ENCODE peak calls at places on chromosomes 16 and 17, in seven cellular contexts. V is HTR-8/SVneo, U is left ventricle myocardium inferior, T is sciatic nerve, E is NT2/D1, H is neuronal stem cell, A is NCI-H1092 treated with DMSO at 0.1 percent for 48 hours. N is an unnamed sample.

GRCh38 chr17:6636616-6637457 is 3.7 kb downstream of the KIAA0753 start:
- DNase-seq in V (no peak), U (no peak), T (no peak), E (no peak), H (no peak), A (no peak), N (no peak)

GRCh38 chr17:75325827-75326586 is 36.8 kb upstream of the SLC25A19 start:
- DNase-seq in V (peak; percentile 74), U (no peak), T (no peak), E (no peak), H (no peak), A (no peak), N (no peak)

GRCh38 chr17:35390663-35391062 is 17.2 kb upstream of the SLFN11 start:
- DNase-seq in V (no peak), U (no peak), T (no peak), E (no peak), H (no peak), A (no peak), N (no peak)

GRCh38 chr17:49862781-49863331 is 15.0 kb upstream of the TAC4 start:
- DNase-seq in V (no peak), U (no peak), T (no peak), E (no peak), H (no peak), A (no peak), N (no peak)

GRCh38 chr16:74608944-74609343 is 2.0 kb upstream of the GLG1 start:
- DNase-seq in V (no peak), U (no peak), T (peak; percentile 33), E (no peak), H (no peak), A (no peak), N (no peak)

GRCh38 chr16:9090101-9090959 is 1.1 kb upstream of the HAPSTR1 start:
- DNase-seq in V (no peak), U (peak; percentile 39), T (peak; percentile 75), E (peak; percentile 62), H (peak; percentile 48), A (no peak), N (no peak)

GRCh38 chr16:84818989-84819643 is 669 bp upstream of the CRISPLD2 start:
- DNase-seq in V (no peak), U (no peak), T (no peak), E (no peak), H (no peak), A (no peak), N (no peak)

GRCh38 chr17:17524091-17524490 is 27.9 kb upstream of the RASD1 start:
- DNase-seq in V (no peak), U (no peak), T (no peak), E (no peak), H (no peak), A (no peak), N (no peak)

GRCh38 chr16:4795828-4796572 is 831 bp downstream of the SMIM22 start:
- DNase-seq in V (no peak), U (no peak), T (no peak), E (no peak), H (no peak), A (no peak), N (no peak)

GRCh38 chr17:34177642-34178041 is 77.4 kb upstream of the CCL2 start:
- DNase-seq in V (no peak), U (no peak), T (no peak), E (no peak), H (no peak), A (no peak), N (peak; percentile 72)

GRCh38 chr17:419073-419735 is 66.6 kb upstream of the RPH3AL start:
- DNase-seq in V (no peak), U (no peak), T (no peak), E (no peak), H (no peak), A (no peak), N (no peak)

GRCh38 chr16:60123387-60124023 is 1389.4 kb upstream of the GOT2 start:
- DNase-seq in V (no peak), U (no peak), T (no peak), E (no peak), H (no peak), A (no peak), N (no peak)

GRCh38 chr17:7196651-7197050 is 17.5 kb upstream of the ASGR1 start:
- DNase-seq in V (no peak), U (no peak), T (no peak), E (no peak), H (no peak), A (no peak), N (no peak)

GRCh38 chr17:41907633-41908539 is 10.9 kb downstream of the ACLY start:
- DNase-seq in V (no peak), U (no peak), T (no peak), E (no peak), H (no peak), A (no peak), N (no peak)

GRCh38 chr17:76561799-76562268 is 22.0 kb downstream of the PRCD start:
- DNase-seq in V (peak; percentile 62), U (no peak), T (no peak), E (no peak), H (no peak), A (no peak), N (no peak)

GRCh38 chr17:47733414-47734288 is 615 bp downstream of the TBX21 start:
- DNase-seq in V (no peak), U (no peak), T (peak; percentile 31), E (no peak), H (no peak), A (no peak), N (no peak)

N was measured in dermis microvascular lymphatic vessel endothelial cell.